ENCODE peak calls at places on chromosomes 11 and 22, in nine cellular contexts. One of them, this sample, is unnamed.
A peak's percentile ranks its signal among the peaks of the same experiment; 100 is the strongest.

GRCh38 chr11:18191376-18191775 is 18.7 kb downstream of the MRGPRX4 start:
- DNase-seq in MM.1S: peak; percentile 27
- DNase-seq in neural progenitor cell: peak; percentile 20
- DNase-seq in PC-3: no peak
- DNase-seq in GM23248: no peak
- DNase-seq in HCT116: no peak
- DNase-seq in OCI-LY7: peak; percentile 34
- DNase-seq in SK-N-SH: no peak
- DNase-seq in GM23338: no peak
- DNase-seq in this sample: no peak

GRCh38 chr11:109707411-109707810 is 285.4 kb downstream of the C11orf87 start:
- DNase-seq in MM.1S: no peak
- DNase-seq in neural progenitor cell: no peak
- DNase-seq in PC-3: no peak
- DNase-seq in GM23248: no peak
- DNase-seq in HCT116: no peak
- DNase-seq in OCI-LY7: no peak
- DNase-seq in SK-N-SH: no peak
- DNase-seq in GM23338: no peak
- DNase-seq in this sample: no peak

GRCh38 chr11:134939905-134940304 is 527.9 kb upstream of the B3GAT1 start:
- DNase-seq in MM.1S: no peak
- DNase-seq in neural progenitor cell: peak; percentile 42
- DNase-seq in PC-3: no peak
- DNase-seq in GM23248: no peak
- DNase-seq in HCT116: no peak
- DNase-seq in OCI-LY7: no peak
- DNase-seq in SK-N-SH: peak; percentile 75
- DNase-seq in GM23338: no peak
- DNase-seq in this sample: peak; percentile 68

GRCh38 chr11:88475991-88476418 is 138.5 kb upstream of the CTSC start:
- DNase-seq in MM.1S: no peak
- DNase-seq in neural progenitor cell: no peak
- DNase-seq in PC-3: peak; percentile 53
- DNase-seq in GM23248: peak; percentile 58
- DNase-seq in HCT116: no peak
- DNase-seq in OCI-LY7: no peak
- DNase-seq in SK-N-SH: no peak
- DNase-seq in GM23338: no peak
- DNase-seq in this sample: no peak

GRCh38 chr11:75823415-75823814 is 8.4 kb downstream of the UVRAG start:
- DNase-seq in MM.1S: no peak
- DNase-seq in neural progenitor cell: no peak
- DNase-seq in PC-3: no peak
- DNase-seq in GM23248: no peak
- DNase-seq in HCT116: no peak
- DNase-seq in OCI-LY7: peak; percentile 62
- DNase-seq in SK-N-SH: no peak
- DNase-seq in GM23338: no peak
- DNase-seq in this sample: no peak

GRCh38 chr11:83284501-83285051 is 1.6 kb downstream of the CCDC90B start:
- DNase-seq in MM.1S: no peak
- DNase-seq in neural progenitor cell: no peak
- DNase-seq in PC-3: no peak
- DNase-seq in GM23248: peak; percentile 17
- DNase-seq in HCT116: no peak
- DNase-seq in OCI-LY7: no peak
- DNase-seq in SK-N-SH: no peak
- DNase-seq in GM23338: no peak
- DNase-seq in this sample: no peak

GRCh38 chr22:22673628-22674027 is 29.2 kb downstream of the GGTLC2 start:
- DNase-seq in MM.1S: no peak
- DNase-seq in neural progenitor cell: no peak
- DNase-seq in PC-3: no peak
- DNase-seq in GM23248: no peak
- DNase-seq in HCT116: no peak
- DNase-seq in OCI-LY7: no peak
- DNase-seq in SK-N-SH: no peak
- DNase-seq in GM23338: no peak
- DNase-seq in this sample: no peak

GRCh38 chr22:35023692-35024363 is 42.1 kb upstream of the ISX start:
- DNase-seq in MM.1S: peak; percentile 65
- DNase-seq in neural progenitor cell: peak; percentile 86
- DNase-seq in PC-3: peak; percentile 44
- DNase-seq in GM23248: peak; percentile 51
- DNase-seq in HCT116: peak; percentile 28
- DNase-seq in OCI-LY7: peak; percentile 58
- DNase-seq in SK-N-SH: peak; percentile 72
- DNase-seq in GM23338: peak; percentile 92
- DNase-seq in this sample: peak; percentile 86

GRCh38 chr11:129694966-129695365 is 120.7 kb upstream of the TMEM45B start:
- DNase-seq in MM.1S: no peak
- DNase-seq in neural progenitor cell: no peak
- DNase-seq in PC-3: peak; percentile 20
- DNase-seq in GM23248: peak; percentile 28
- DNase-seq in HCT116: no peak
- DNase-seq in OCI-LY7: no peak
- DNase-seq in SK-N-SH: no peak
- DNase-seq in GM23338: no peak
- DNase-seq in this sample: no peak

GRCh38 chr11:120212926-120213325 is 2.1 kb downstream of the OAF start:
- DNase-seq in MM.1S: no peak
- DNase-seq in neural progenitor cell: peak; percentile 40
- DNase-seq in PC-3: peak; percentile 68
- DNase-seq in GM23248: peak; percentile 40
- DNase-seq in HCT116: no peak
- DNase-seq in OCI-LY7: no peak
- DNase-seq in SK-N-SH: no peak
- DNase-seq in GM23338: no peak
- DNase-seq in this sample: no peak

GRCh38 chr11:58917159-58917765 is 22.0 kb upstream of the GLYATL1 start:
- DNase-seq in MM.1S: no peak
- DNase-seq in neural progenitor cell: no peak
- DNase-seq in PC-3: no peak
- DNase-seq in GM23248: no peak
- DNase-seq in HCT116: no peak
- DNase-seq in OCI-LY7: no peak
- DNase-seq in SK-N-SH: no peak
- DNase-seq in GM23338: no peak
- DNase-seq in this sample: no peak

GRCh38 chr11:75583710-75584658 is 21.9 kb downstream of the SERPINH1 start:
- DNase-seq in MM.1S: no peak
- DNase-seq in neural progenitor cell: peak; percentile 86
- DNase-seq in PC-3: no peak
- DNase-seq in GM23248: peak; percentile 74
- DNase-seq in HCT116: no peak
- DNase-seq in OCI-LY7: no peak
- DNase-seq in SK-N-SH: peak; percentile 87
- DNase-seq in GM23338: peak; percentile 82
- DNase-seq in this sample: peak; percentile 82

GRCh38 chr11:111531687-111532364 is 8.7 kb upstream of the LAYN start:
- DNase-seq in MM.1S: peak; percentile 91
- DNase-seq in neural progenitor cell: no peak
- DNase-seq in PC-3: peak; percentile 95
- DNase-seq in GM23248: peak; percentile 99
- DNase-seq in HCT116: peak; percentile 3
- DNase-seq in OCI-LY7: no peak
- DNase-seq in SK-N-SH: no peak
- DNase-seq in GM23338: no peak
- DNase-seq in this sample: peak; percentile 80

GRCh38 chr11:33869511-33870422 is 22.1 kb downstream of the LMO2 start:
- DNase-seq in MM.1S: peak; percentile 15
- DNase-seq in neural progenitor cell: peak; percentile 84
- DNase-seq in PC-3: peak; percentile 21
- DNase-seq in GM23248: peak; percentile 67
- DNase-seq in HCT116: no peak
- DNase-seq in OCI-LY7: peak; percentile 17
- DNase-seq in SK-N-SH: peak; percentile 84
- DNase-seq in GM23338: peak; percentile 77
- DNase-seq in this sample: peak; percentile 52

GRCh38 chr11:33040127-33040861 is 922 bp downstream of the TCP11L1 start:
- DNase-seq in MM.1S: peak; percentile 28
- DNase-seq in neural progenitor cell: no peak
- DNase-seq in PC-3: peak; percentile 15
- DNase-seq in GM23248: peak; percentile 62
- DNase-seq in HCT116: no peak
- DNase-seq in OCI-LY7: peak; percentile 51
- DNase-seq in SK-N-SH: peak; percentile 43
- DNase-seq in GM23338: peak; percentile 22
- DNase-seq in this sample: peak; percentile 44

GRCh38 chr11:116792869-116793475 is 1.3 kb upstream of the APOA5 start:
- DNase-seq in MM.1S: no peak
- DNase-seq in neural progenitor cell: no peak
- DNase-seq in PC-3: peak; percentile 92
- DNase-seq in GM23248: peak; percentile 92
- DNase-seq in HCT116: no peak
- DNase-seq in OCI-LY7: no peak
- DNase-seq in SK-N-SH: no peak
- DNase-seq in GM23338: no peak
- DNase-seq in this sample: no peak

DNA sequence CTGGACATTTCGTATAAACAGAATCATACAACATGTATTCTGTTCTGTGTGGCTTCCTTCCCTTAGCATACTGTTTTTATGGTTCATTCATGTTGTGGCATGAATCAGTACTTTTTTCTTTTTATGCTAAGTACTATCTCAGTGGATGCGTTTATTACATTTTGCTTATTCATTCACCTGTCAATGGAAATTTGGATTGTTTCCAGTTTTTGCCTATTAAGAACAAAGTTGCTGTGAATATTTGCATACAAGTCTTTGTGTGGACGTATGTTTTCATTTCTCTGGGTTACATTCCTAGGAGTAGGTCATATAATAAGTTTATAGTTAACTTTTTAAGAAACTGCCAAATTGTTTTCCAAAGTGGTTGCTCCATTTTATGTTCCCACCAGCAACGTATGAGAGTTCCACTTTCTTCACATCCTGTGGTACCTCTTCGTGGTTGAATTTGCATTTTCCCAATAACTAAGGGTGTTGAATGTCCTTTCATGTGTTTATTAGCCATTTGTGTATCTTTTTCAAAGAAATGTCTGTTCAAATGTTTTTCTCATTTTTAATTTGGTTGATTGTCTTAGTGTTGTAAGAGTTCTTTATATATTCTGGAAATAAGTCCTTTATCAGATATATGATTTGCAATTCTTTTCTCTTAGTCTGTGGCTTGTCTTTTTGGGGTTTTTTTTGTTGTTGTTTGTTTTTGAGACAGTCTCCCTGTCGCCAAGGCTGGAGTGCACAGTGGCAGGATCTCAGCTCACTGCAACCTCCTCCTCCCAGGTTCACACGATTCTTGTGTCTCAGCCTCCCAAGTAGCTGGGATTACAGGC is 46.0 kb upstream of the MICAL2 start:
- DNase-seq in MM.1S: no peak
- DNase-seq in neural progenitor cell: no peak
- DNase-seq in PC-3: peak; percentile 45
- DNase-seq in GM23248: no peak
- DNase-seq in HCT116: no peak
- DNase-seq in OCI-LY7: no peak
- DNase-seq in SK-N-SH: no peak
- DNase-seq in GM23338: no peak
- DNase-seq in this sample: no peak
- H3K27ac ChIP-seq in MM.1S: no peak overlapping the region
- H3K27ac ChIP-seq in neural progenitor cell: no peak overlapping the region
- H3K27ac ChIP-seq in PC-3: peak overlapping the region; percentile 30
- H3K27ac ChIP-seq in GM23248: no peak overlapping the region
- H3K27ac ChIP-seq in HCT116: no peak overlapping the region
- H3K27ac ChIP-seq in OCI-LY7: no peak overlapping the region
- H3K27ac ChIP-seq in SK-N-SH: no peak overlapping the region
- H3K27ac ChIP-seq in GM23338: no peak overlapping the region
- H3K27ac ChIP-seq in this sample: no peak overlapping the region

GRCh38 chr22:45058622-45058912 is 48.8 kb upstream of the PHF21B start:
- DNase-seq in MM.1S: no peak
- DNase-seq in neural progenitor cell: no peak
- DNase-seq in PC-3: no peak
- DNase-seq in GM23248: no peak
- DNase-seq in HCT116: no peak
- DNase-seq in OCI-LY7: no peak
- DNase-seq in SK-N-SH: no peak
- DNase-seq in GM23338: no peak
- DNase-seq in this sample: no peak
- TF ChIP-seq EZH2phosphoT487 in MM.1S: no peak
- TF ChIP-seq EZH2phosphoT487 in neural progenitor cell: no peak
- TF ChIP-seq EZH2phosphoT487 in PC-3: no peak
- TF ChIP-seq EZH2phosphoT487 in GM23248: no peak
- TF ChIP-seq EZH2phosphoT487 in HCT116: no peak
- TF ChIP-seq EZH2phosphoT487 in OCI-LY7: no peak
- TF ChIP-seq EZH2phosphoT487 in SK-N-SH: no peak
- TF ChIP-seq EZH2phosphoT487 in GM23338: no peak
- TF ChIP-seq EZH2phosphoT487 in this sample: no peak

DNA sequence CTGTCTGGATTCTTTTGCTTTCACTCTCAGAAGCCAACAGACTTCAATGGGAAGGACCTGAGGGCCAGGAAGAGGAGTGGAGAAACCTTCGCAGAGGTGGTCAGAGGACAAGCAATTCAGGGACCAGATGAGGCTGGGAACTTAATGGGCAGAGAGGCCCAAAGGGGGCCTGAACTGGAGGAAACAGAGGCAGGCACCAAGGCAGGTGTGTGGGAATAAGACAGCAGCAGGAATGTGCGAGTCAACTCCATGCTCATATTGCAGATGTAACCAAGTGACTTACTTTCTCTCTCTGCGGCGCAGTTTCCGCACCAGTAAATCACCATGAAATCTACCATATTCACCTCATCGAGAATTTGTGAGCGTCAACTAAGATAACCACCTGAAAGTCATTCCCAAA is 669.1 kb downstream of the NTM start:
- DNase-seq in MM.1S: no peak
- DNase-seq in neural progenitor cell: no peak
- DNase-seq in PC-3: no peak
- DNase-seq in GM23248: no peak
- DNase-seq in HCT116: no peak
- DNase-seq in OCI-LY7: no peak
- DNase-seq in SK-N-SH: no peak
- DNase-seq in GM23338: no peak
- DNase-seq in this sample: no peak
- H3K79me2 ChIP-seq in MM.1S: no peaks in the 10 kb centered on the region
- H3K79me2 ChIP-seq in neural progenitor cell: no peaks in the 10 kb centered on the region
- H3K79me2 ChIP-seq in PC-3: no peaks in the 10 kb centered on the region
- H3K79me2 ChIP-seq in GM23248: peaks cover 11% of the 10 kb centered on the region
- H3K79me2 ChIP-seq in HCT116: no peaks in the 10 kb centered on the region
- H3K79me2 ChIP-seq in OCI-LY7: no peaks in the 10 kb centered on the region
- H3K79me2 ChIP-seq in SK-N-SH: peaks cover 3% of the 10 kb centered on the region
- H3K79me2 ChIP-seq in GM23338: no peaks in the 10 kb centered on the region
- H3K79me2 ChIP-seq in this sample: no peaks in the 10 kb centered on the region

DNA sequence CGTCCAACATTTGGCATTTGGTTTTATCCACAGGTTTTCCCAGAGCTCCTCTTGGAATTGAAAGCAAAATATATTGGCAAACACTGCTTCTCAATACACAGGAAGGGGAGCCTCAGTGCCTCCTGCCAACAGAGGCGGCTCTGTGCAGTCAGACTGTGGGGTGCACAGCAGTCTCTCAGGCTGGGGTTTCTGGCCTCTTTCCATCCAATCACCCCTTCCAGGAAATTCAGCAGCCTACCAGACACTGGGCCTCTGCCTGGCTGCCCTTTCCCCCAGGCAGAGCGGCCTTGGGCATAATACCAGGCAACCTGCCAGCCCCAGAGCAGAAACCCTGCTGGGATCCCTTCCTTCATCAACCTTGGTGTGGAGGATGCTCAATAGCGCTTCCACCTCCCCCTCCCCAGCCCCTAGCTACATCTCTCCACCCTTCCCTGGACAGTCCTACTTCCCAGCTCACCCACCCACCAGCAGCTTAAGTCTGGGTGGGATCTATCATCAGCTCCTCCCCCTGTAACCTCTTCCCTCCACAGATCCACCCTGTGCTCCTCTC is 17.8 kb upstream of the RAPSN start:
- DNase-seq in MM.1S: no peak
- DNase-seq in neural progenitor cell: peak; percentile 41
- DNase-seq in PC-3: no peak
- DNase-seq in GM23248: peak; percentile 46
- DNase-seq in HCT116: no peak
- DNase-seq in OCI-LY7: no peak
- DNase-seq in SK-N-SH: peak; percentile 57
- DNase-seq in GM23338: peak; percentile 41
- DNase-seq in this sample: no peak
- H3K27ac ChIP-seq in MM.1S: no peak overlapping the region
- H3K27ac ChIP-seq in neural progenitor cell: peak overlapping the region; percentile 90
- H3K27ac ChIP-seq in PC-3: no peak overlapping the region
- H3K27ac ChIP-seq in GM23248: peak overlapping the region; percentile 67
- H3K27ac ChIP-seq in HCT116: no peak overlapping the region
- H3K27ac ChIP-seq in OCI-LY7: no peak overlapping the region
- H3K27ac ChIP-seq in SK-N-SH: no peak overlapping the region
- H3K27ac ChIP-seq in GM23338: peak overlapping the region; percentile 80
- H3K27ac ChIP-seq in this sample: peak overlapping the region; percentile 20